ENCODE peak calls at places on chromosome 16, in four cellular contexts. B, H, J and E are unnamed samples.

GRCh38 chr16:711548-712320 is 3.2 kb upstream of the METRN start:
- DNase-seq in B (no peak), H (peak; percentile 79), J (peak; percentile 86), E (peak; percentile 85)

GRCh38 chr16:81668243-81669097 is 110.6 kb upstream of the PLCG2 start:
- DNase-seq in B (no peak), H (peak; percentile 52), J (no peak), E (no peak)

GRCh38 chr16:68229431-68230175 is 6.3 kb downstream of the ESRP2 start:
- DNase-seq in B (peak; percentile 29), H (peak; percentile 58), J (no peak), E (peak; percentile 41)

GRCh38 chr16:11271610-11272009 is 1.8 kb downstream of the PRM3 start:
- DNase-seq in B (no peak), H (no peak), J (no peak), E (no peak)

GRCh38 chr16:3577302-3577752 is at the start of gene NLRC3:
- DNase-seq in B (no peak), H (no peak), J (no peak), E (peak; percentile 53)

GRCh38 chr16:49628148-49628547 is 227.8 kb downstream of the ZNF423 start:
- DNase-seq in B (no peak), H (no peak), J (no peak), E (no peak)

GRCh38 chr16:81451753-81452680 is 7.4 kb downstream of the CMIP start:
- DNase-seq in B (no peak), H (no peak), J (no peak), E (peak; percentile 28)

GRCh38 chr16:20397468-20398074 is 7.0 kb downstream of the PDILT start:
- DNase-seq in B (no peak), H (no peak), J (no peak), E (no peak)

GRCh38 chr16:23485257-23485614 is 25.1 kb downstream of the GGA2 start:
- DNase-seq in B (no peak), H (no peak), J (no peak), E (no peak)

GRCh38 chr16:69511641-69512040 is 54.1 kb upstream of the NFAT5 start:
- DNase-seq in B (no peak), H (no peak), J (no peak), E (no peak)

GRCh38 chr16:1046271-1046955 is 26.1 kb upstream of the SSTR5 start:
- DNase-seq in B (no peak), H (no peak), J (no peak), E (no peak)

GRCh38 chr16:70685938-70686375 is at the start of gene MTSS2:
- DNase-seq in B (peak; percentile 68), H (peak; percentile 92), J (peak; percentile 77), E (peak; percentile 20)

GRCh38 chr16:77637939-77638338 is 84.4 kb upstream of the NUDT7 start:
- DNase-seq in B (no peak), H (no peak), J (no peak), E (no peak)

GRCh38 chr16:87483481-87483880 is 9.3 kb downstream of the ZCCHC14 start:
- DNase-seq in B (no peak), H (no peak), J (no peak), E (no peak)

GRCh38 chr16:89371968-89372634 is 118.3 kb downstream of the ANKRD11 start:
- DNase-seq in B (no peak), H (no peak), J (no peak), E (no peak)

GRCh38 chr16:55661842-55662479 is 6.2 kb downstream of the SLC6A2 start:
- DNase-seq in B (no peak), H (no peak), J (no peak), E (no peak)

GRCh38 chr16:66289986-66290385 is 76.5 kb upstream of the CDH5 start:
- DNase-seq in B (no peak), H (no peak), J (no peak), E (no peak)

GRCh38 chr16:85924675-85925074 is 25.7 kb downstream of the IRF8 start:
- DNase-seq in B (no peak), H (no peak), J (no peak), E (no peak)

GRCh38 chr16:57039148-57039812 is 49.9 kb downstream of the NLRC5 start:
- DNase-seq in B (peak; percentile 49), H (no peak), J (no peak), E (no peak)